ENCODE peak calls at places on chromosomes 11 and 22, in nine cellular contexts. N is colonic mucosa; F is CD4-positive, alpha-beta memory T cell; G is heart left ventricle; D is left ventricle myocardium inferior; T is OCI-LY7; V is spleen; Q is fibroblast of lung; J is uterus. X is an unnamed sample. For H3K36me3, the result is how much of the 10 kb centered on the place peaks cover.

GRCh38 chr11:21933095-21933494 is 259.8 kb upstream of the ANO5 start:
- DNase-seq in N (no peak), F (no peak), G (no peak), D (no peak), T (no peak), V (no peak), Q (no peak), J (no peak), X (no peak)

GRCh38 chr11:115784796-115785521 is 280.7 kb upstream of the CADM1 start:
- DNase-seq in N (no peak), F (no peak), G (peak), D (peak), T (no peak), V (peak), Q (peak), J (no peak), X (no peak)

GRCh38 chr11:78735711-78736110 is 161.0 kb upstream of the NARS2 start:
- DNase-seq in N (no peak), F (no peak), G (no peak), D (no peak), T (no peak), V (no peak), Q (no peak), J (no peak), X (no peak)

GRCh38 chr11:112453601-112454577 is 193.2 kb upstream of the PLET1 start:
- DNase-seq in N (peak), F (peak), G (no peak), D (no peak), T (peak), V (no peak), Q (peak), J (no peak), X (peak)

GRCh38 chr11:78808903-78809302 is 234.2 kb upstream of the NARS2 start:
- DNase-seq in N (peak), F (no peak), G (no peak), D (no peak), T (no peak), V (no peak), Q (no peak), J (no peak), X (no peak)

GRCh38 chr11:28090052-28090749 is 17.8 kb downstream of the KIF18A start:
- DNase-seq in N (no peak), F (no peak), G (no peak), D (no peak), T (no peak), V (no peak), Q (peak), J (no peak), X (no peak)

GRCh38 chr11:230431-230830 is 5.7 kb downstream of the SIRT3 start:
- DNase-seq in N (no peak), F (no peak), G (no peak), D (no peak), T (no peak), V (no peak), Q (no peak), J (no peak), X (no peak)

GRCh38 chr22:30892731-30893221 is 75.8 kb downstream of the MORC2 start:
- DNase-seq in N (no peak), F (no peak), G (no peak), D (no peak), T (no peak), V (peak), Q (no peak), J (no peak), X (no peak)

GRCh38 chr22:47030881-47031627 is 268.6 kb downstream of the TBC1D22A start:
- DNase-seq in N (peak), F (no peak), G (no peak), D (peak), T (no peak), V (peak), Q (no peak), J (no peak), X (no peak)

GRCh38 chr11:3173795-3174194 is 8.7 kb upstream of the OSBPL5 start:
- DNase-seq in N (no peak), F (no peak), G (no peak), D (no peak), T (no peak), V (no peak), Q (no peak), J (no peak), X (no peak)

GRCh38 chr11:78210000-78210608 is 21.4 kb downstream of the USP35 start:
- DNase-seq in N (no peak), F (no peak), G (no peak), D (peak), T (no peak), V (peak), Q (no peak), J (no peak), X (no peak)

GRCh38 chr11:127273593-127274327 is 273.2 kb upstream of the KIRREL3 start:
- DNase-seq in N (no peak), F (no peak), G (no peak), D (no peak), T (no peak), V (no peak), Q (no peak), J (no peak), X (no peak)

GRCh38 chr11:79415411-79415810 is 25.4 kb downstream of the TENM4 start:
- DNase-seq in N (no peak), F (no peak), G (no peak), D (no peak), T (no peak), V (no peak), Q (peak), J (no peak), X (no peak)

GRCh38 chr22:38735465-38736256 is 20.1 kb downstream of the SUN2 start:
- DNase-seq in N (no peak), F (no peak), G (no peak), D (peak), T (no peak), V (peak), Q (no peak), J (no peak), X (no peak)

GRCh38 chr22:32991353-32992115 is 66.6 kb downstream of the SYN3 start:
- DNase-seq in N (no peak), F (no peak), G (no peak), D (peak), T (no peak), V (no peak), Q (peak), J (peak), X (no peak)

GRCh38 chr11:4916581-4916980 is 2.6 kb downstream of the OR51G2 start:
- DNase-seq in N (no peak), F (no peak), G (no peak), D (no peak), T (no peak), V (no peak), Q (no peak), J (no peak), X (no peak)

GRCh38 chr11:86291466-86292262 is 10.4 kb upstream of the HIKESHI start:
- DNase-seq in N (peak), F (peak), G (no peak), D (no peak), T (peak), V (no peak), Q (peak), J (peak), X (peak)

GRCh38 chr11:119285431-119285830 is 31.5 kb downstream of the MCAM start:
- DNase-seq in N (no peak), F (no peak), G (no peak), D (no peak), T (no peak), V (no peak), Q (no peak), J (no peak), X (no peak)
- H3K36me3 ChIP-seq in N (under half), F (under half), G (under half), D (under half), T (half or more), V (under half), Q (under half), J (under half), X (under half)

DNA sequence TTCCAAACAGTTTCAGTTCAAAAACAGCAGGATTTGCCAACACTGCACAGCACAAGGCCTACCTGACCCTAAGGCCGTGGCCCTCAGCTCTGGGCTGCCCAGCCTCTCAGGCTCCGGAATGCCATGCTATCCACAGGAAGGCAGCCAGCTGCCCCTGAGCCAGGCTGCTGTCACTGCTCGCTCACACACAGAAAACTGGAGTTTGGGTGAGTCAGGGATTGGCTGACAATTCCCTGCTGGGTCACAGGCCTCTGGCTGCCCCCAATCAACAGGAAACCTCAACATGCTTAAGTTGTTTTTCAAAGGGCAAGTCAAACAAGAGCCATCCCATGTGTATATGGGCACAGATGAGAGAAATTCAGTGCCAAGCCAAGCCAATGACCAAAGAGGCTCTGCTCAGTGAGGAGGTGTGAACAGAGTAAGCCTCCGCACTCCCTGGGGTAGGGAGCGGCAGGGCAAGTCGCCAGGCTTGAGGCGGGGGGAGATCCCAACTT is 50.2 kb downstream of the RPL27A start:
- DNase-seq in N (no peak), F (no peak), G (peak), D (peak), T (no peak), V (peak), Q (peak), J (peak), X (no peak)
- H3K36me3 ChIP-seq in N (under half), F (under half), G (under half), D (under half), T (under half), V (under half), Q (under half), J (under half), X (under half)

GRCh38 chr22:28004021-28004420 is 85.0 kb upstream of the PITPNB start:
- DNase-seq in N (no peak), F (no peak), G (no peak), D (no peak), T (no peak), V (no peak), Q (no peak), J (no peak), X (no peak)
- H3K36me3 ChIP-seq in N (under half), F (under half), G (under half), D (under half), T (under half), V (under half), Q (under half), J (under half), X (under half)

DNA sequence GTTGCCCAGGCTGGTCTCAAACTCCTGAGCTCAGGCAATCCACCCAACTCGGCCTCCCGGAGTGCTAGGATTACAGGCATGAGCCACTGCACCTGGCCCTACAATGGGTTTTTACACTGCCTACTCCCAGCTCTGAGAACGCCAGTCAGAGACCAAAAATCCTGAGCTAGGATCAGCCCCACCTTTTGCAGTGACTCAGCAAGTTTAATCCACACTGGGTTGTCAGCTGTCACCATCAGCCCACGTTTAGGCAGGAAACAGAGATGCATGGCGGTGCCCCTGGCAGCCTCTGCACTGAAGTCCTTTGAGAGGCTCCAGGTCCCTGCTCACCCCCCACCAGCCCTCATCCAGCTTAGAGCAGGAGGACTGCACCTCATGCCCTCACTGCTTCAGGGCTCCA is 117.6 kb downstream of the ARHGAP8 start:
- DNase-seq in N (no peak), F (no peak), G (no peak), D (no peak), T (no peak), V (no peak), Q (peak), J (no peak), X (no peak)
- H3K36me3 ChIP-seq in N (under half), F (under half), G (under half), D (under half), T (under half), V (under half), Q (under half), J (under half), X (under half)

GRCh38 chr11:118633979-118634378 is 26.6 kb downstream of the PHLDB1 start:
- DNase-seq in N (no peak), F (no peak), G (no peak), D (no peak), T (no peak), V (no peak), Q (peak), J (no peak), X (no peak)
- H3K36me3 ChIP-seq in N (under half), F (under half), G (half or more), D (half or more), T (under half), V (under half), Q (under half), J (under half), X (under half)

GRCh38 chr11:131064373-131064991 is 148.2 kb upstream of the SNX19 start:
- DNase-seq in N (peak), F (no peak), G (peak), D (peak), T (peak), V (no peak), Q (peak), J (peak), X (no peak)
- H3K36me3 ChIP-seq in N (under half), F (under half), G (under half), D (under half), T (under half), V (under half), Q (under half), J (under half), X (under half)

GRCh38 chr22:42170946-42171345 is 40.3 kb upstream of the CYP2D6 start:
- DNase-seq in N (no peak), F (no peak), G (no peak), D (no peak), T (no peak), V (no peak), Q (no peak), J (no peak), X (no peak)
- H3K36me3 ChIP-seq in N (under half), F (under half), G (under half), D (under half), T (under half), V (under half), Q (under half), J (under half), X (under half)

GRCh38 chr11:122193457-122193856 is 77.4 kb upstream of the BLID start:
- DNase-seq in N (no peak), F (no peak), G (no peak), D (no peak), T (no peak), V (no peak), Q (no peak), J (no peak), X (no peak)

GRCh38 chr11:122198291-122198983 is 82.4 kb upstream of the BLID start:
- DNase-seq in N (no peak), F (no peak), G (no peak), D (no peak), T (no peak), V (no peak), Q (no peak), J (no peak), X (no peak)

GRCh38 chr11:122197055-122197987 is 81.3 kb upstream of the BLID start:
- DNase-seq in N (no peak), F (no peak), G (no peak), D (no peak), T (no peak), V (no peak), Q (peak), J (peak), X (no peak)

GRCh38 chr11:122192634-122193245 is 76.7 kb upstream of the BLID start:
- DNase-seq in N (no peak), F (no peak), G (no peak), D (no peak), T (no peak), V (no peak), Q (peak), J (no peak), X (no peak)

DNA sequence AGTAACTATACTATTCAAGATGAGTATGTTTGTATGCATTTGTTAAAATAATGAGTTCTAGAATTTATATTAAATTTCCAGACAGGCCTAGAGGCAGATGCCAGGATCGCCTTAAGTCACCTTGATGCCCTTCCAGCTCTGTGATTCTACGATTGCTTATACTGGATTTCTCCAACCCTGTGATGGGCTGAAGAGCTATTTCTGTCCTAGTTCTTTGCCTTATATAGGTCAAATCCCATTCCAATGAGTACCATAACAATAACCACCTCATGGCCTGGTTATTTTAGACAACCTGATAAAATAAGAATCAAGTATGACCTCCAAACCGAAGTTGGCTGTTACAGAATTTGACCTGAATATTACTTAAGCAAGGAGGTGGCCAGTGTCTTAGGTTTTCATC is 79.8 kb upstream of the BLID start:
- DNase-seq in N (no peak), F (no peak), G (no peak), D (no peak), T (no peak), V (no peak), Q (no peak), J (no peak), X (no peak)
- H3K36me3 ChIP-seq in N (under half), F (under half), G (under half), D (under half), T (under half), V (under half), Q (under half), J (under half), X (under half)

GRCh38 chr11:122277553-122277952 is 161.5 kb upstream of the BLID start:
- DNase-seq in N (no peak), F (no peak), G (no peak), D (no peak), T (no peak), V (no peak), Q (no peak), J (no peak), X (no peak)
- H3K36me3 ChIP-seq in N (under half), F (under half), G (under half), D (under half), T (under half), V (under half), Q (under half), J (under half), X (under half)